ENCODE peak calls at places on chromosome 22, in seven cellular contexts. One of them, this sample, is unnamed.

GRCh38 chr22:27107005-27107404 is 449.6 kb downstream of the MIAT start:
- DNase-seq in HFF-Myc: no peak
- DNase-seq in dorsolateral prefrontal cortex: no peak
- DNase-seq in psoas muscle: no peak
- DNase-seq in RWPE2: no peak
- DNase-seq in AG09309: no peak
- DNase-seq in fibroblast of pulmonary artery: no peak
- DNase-seq in this sample: no peak

GRCh38 chr22:40758390-40758789 is 60.8 kb downstream of the SLC25A17 start:
- DNase-seq in fibroblast of pulmonary artery: no peak
- DNase-seq in AG09309: no peak
- DNase-seq in RWPE2: no peak
- DNase-seq in dorsolateral prefrontal cortex: no peak
- DNase-seq in psoas muscle: no peak
- DNase-seq in HFF-Myc: no peak
- DNase-seq in this sample: no peak

GRCh38 chr22:41361716-41362310 is 19.9 kb upstream of the TEF start:
- DNase-seq in psoas muscle: no peak
- DNase-seq in RWPE2: no peak
- DNase-seq in fibroblast of pulmonary artery: peak; percentile 29
- DNase-seq in AG09309: no peak
- DNase-seq in HFF-Myc: no peak
- DNase-seq in dorsolateral prefrontal cortex: no peak
- DNase-seq in this sample: no peak

GRCh38 chr22:19849800-19850481 is 4.7 kb downstream of the GNB1L start:
- DNase-seq in HFF-Myc: no peak
- DNase-seq in AG09309: no peak
- DNase-seq in fibroblast of pulmonary artery: no peak
- DNase-seq in dorsolateral prefrontal cortex: no peak
- DNase-seq in psoas muscle: no peak
- DNase-seq in RWPE2: no peak
- DNase-seq in this sample: no peak

GRCh38 chr22:42064629-42065028 is 6.0 kb downstream of the NAGA start:
- DNase-seq in dorsolateral prefrontal cortex: no peak
- DNase-seq in AG09309: no peak
- DNase-seq in fibroblast of pulmonary artery: no peak
- DNase-seq in RWPE2: no peak
- DNase-seq in psoas muscle: no peak
- DNase-seq in HFF-Myc: no peak
- DNase-seq in this sample: no peak

GRCh38 chr22:21020802-21021429 is 6.0 kb downstream of the P2RX6 start:
- DNase-seq in HFF-Myc: no peak
- DNase-seq in RWPE2: no peak
- DNase-seq in psoas muscle: peak; percentile 33
- DNase-seq in dorsolateral prefrontal cortex: no peak
- DNase-seq in AG09309: no peak
- DNase-seq in fibroblast of pulmonary artery: no peak
- DNase-seq in this sample: no peak

GRCh38 chr22:37138879-37139561 is 10.7 kb downstream of the IL2RB start:
- DNase-seq in HFF-Myc: no peak
- DNase-seq in dorsolateral prefrontal cortex: no peak
- DNase-seq in fibroblast of pulmonary artery: no peak
- DNase-seq in RWPE2: no peak
- DNase-seq in psoas muscle: no peak
- DNase-seq in AG09309: no peak
- DNase-seq in this sample: no peak

GRCh38 chr22:26837784-26838520 is 180.6 kb downstream of the MIAT start:
- DNase-seq in psoas muscle: no peak
- DNase-seq in HFF-Myc: no peak
- DNase-seq in AG09309: no peak
- DNase-seq in RWPE2: no peak
- DNase-seq in fibroblast of pulmonary artery: no peak
- DNase-seq in dorsolateral prefrontal cortex: no peak
- DNase-seq in this sample: no peak

GRCh38 chr22:26589845-26590524 is at the start of gene TPST2:
- DNase-seq in HFF-Myc: no peak
- DNase-seq in AG09309: no peak
- DNase-seq in fibroblast of pulmonary artery: peak; percentile 69
- DNase-seq in RWPE2: peak; percentile 65
- DNase-seq in psoas muscle: peak; percentile 88
- DNase-seq in dorsolateral prefrontal cortex: peak; percentile 64
- DNase-seq in this sample: no peak

GRCh38 chr22:36816635-36817428 is at the start of gene PVALB:
- DNase-seq in AG09309: no peak
- DNase-seq in fibroblast of pulmonary artery: peak; percentile 42
- DNase-seq in dorsolateral prefrontal cortex: no peak
- DNase-seq in RWPE2: no peak
- DNase-seq in HFF-Myc: no peak
- DNase-seq in psoas muscle: no peak
- DNase-seq in this sample: no peak

GRCh38 chr22:37208401-37209139 is 3.7 kb downstream of the SSTR3 start:
- DNase-seq in dorsolateral prefrontal cortex: no peak
- DNase-seq in RWPE2: peak; percentile 37
- DNase-seq in HFF-Myc: no peak
- DNase-seq in fibroblast of pulmonary artery: no peak
- DNase-seq in psoas muscle: peak; percentile 33
- DNase-seq in AG09309: no peak
- DNase-seq in this sample: no peak

GRCh38 chr22:45788530-45788929 is 116.9 kb downstream of the ATXN10 start:
- DNase-seq in psoas muscle: no peak
- DNase-seq in fibroblast of pulmonary artery: no peak
- DNase-seq in RWPE2: no peak
- DNase-seq in AG09309: no peak
- DNase-seq in HFF-Myc: no peak
- DNase-seq in dorsolateral prefrontal cortex: no peak
- DNase-seq in this sample: no peak

GRCh38 chr22:37630839-37631435 is 8.5 kb upstream of the SH3BP1 start:
- DNase-seq in HFF-Myc: no peak
- DNase-seq in fibroblast of pulmonary artery: no peak
- DNase-seq in psoas muscle: no peak
- DNase-seq in dorsolateral prefrontal cortex: no peak
- DNase-seq in RWPE2: peak; percentile 61
- DNase-seq in AG09309: no peak
- DNase-seq in this sample: no peak

GRCh38 chr22:50713571-50714056 is 24.4 kb upstream of the ACR start:
- DNase-seq in HFF-Myc: no peak
- DNase-seq in psoas muscle: peak; percentile 21
- DNase-seq in dorsolateral prefrontal cortex: peak; percentile 92
- DNase-seq in AG09309: no peak
- DNase-seq in fibroblast of pulmonary artery: no peak
- DNase-seq in RWPE2: peak; percentile 22
- DNase-seq in this sample: no peak

GRCh38 chr22:26903030-26903856 is 245.9 kb downstream of the MIAT start:
- DNase-seq in AG09309: no peak
- DNase-seq in HFF-Myc: no peak
- DNase-seq in fibroblast of pulmonary artery: no peak
- DNase-seq in dorsolateral prefrontal cortex: peak; percentile 16
- DNase-seq in psoas muscle: no peak
- DNase-seq in RWPE2: no peak
- DNase-seq in this sample: no peak

GRCh38 chr22:27662359-27663030 is 139.1 kb downstream of the MN1 start:
- DNase-seq in RWPE2: no peak
- DNase-seq in dorsolateral prefrontal cortex: no peak
- DNase-seq in AG09309: no peak
- DNase-seq in psoas muscle: peak; percentile 87
- DNase-seq in fibroblast of pulmonary artery: peak; percentile 61
- DNase-seq in HFF-Myc: no peak
- DNase-seq in this sample: no peak

GRCh38 chr22:20995329-20996030 is 6.4 kb downstream of the THAP7 start:
- DNase-seq in AG09309: no peak
- DNase-seq in HFF-Myc: no peak
- DNase-seq in fibroblast of pulmonary artery: no peak
- DNase-seq in dorsolateral prefrontal cortex: no peak
- DNase-seq in RWPE2: no peak
- DNase-seq in psoas muscle: no peak
- DNase-seq in this sample: no peak

GRCh38 chr22:45310331-45311032 is 748 bp downstream of the FAM118A start:
- DNase-seq in HFF-Myc: no peak
- DNase-seq in RWPE2: no peak
- DNase-seq in AG09309: no peak
- DNase-seq in fibroblast of pulmonary artery: no peak
- DNase-seq in psoas muscle: no peak
- DNase-seq in dorsolateral prefrontal cortex: peak; percentile 16
- DNase-seq in this sample: no peak

DNA sequence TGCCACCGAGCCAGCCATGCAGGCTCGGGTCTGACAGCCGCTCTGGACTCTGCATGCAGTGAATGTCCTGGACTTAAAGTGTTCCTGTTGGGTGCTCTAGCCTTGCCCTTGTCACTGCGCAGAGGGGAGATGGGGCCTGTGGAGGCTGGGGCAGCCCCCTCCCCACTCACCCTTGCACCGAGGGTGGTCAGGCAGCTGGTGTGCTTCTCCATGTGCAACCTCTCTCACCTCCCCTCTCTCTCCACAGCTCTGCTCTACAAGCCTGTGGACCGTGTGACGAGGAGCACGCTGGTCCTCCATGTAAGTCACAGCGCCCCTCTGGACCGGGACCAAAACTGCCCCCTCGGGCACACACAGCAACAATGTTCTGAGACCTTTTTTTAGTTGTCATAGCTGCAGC is 92.5 kb downstream of the BCR start:
- DNase-seq in dorsolateral prefrontal cortex: no peak
- DNase-seq in AG09309: no peak
- DNase-seq in psoas muscle: no peak
- DNase-seq in RWPE2: no peak
- DNase-seq in fibroblast of pulmonary artery: no peak
- DNase-seq in HFF-Myc: no peak
- DNase-seq in this sample: no peak
- TF ChIP-seq CTCF in dorsolateral prefrontal cortex: no peak
- TF ChIP-seq CTCF in AG09309: no peak
- TF ChIP-seq CTCF in psoas muscle: no peak
- TF ChIP-seq CTCF in RWPE2: no peak
- TF ChIP-seq CTCF in fibroblast of pulmonary artery: no peak
- TF ChIP-seq CTCF in HFF-Myc: no peak
- TF ChIP-seq CTCF in this sample: no peak

DNA sequence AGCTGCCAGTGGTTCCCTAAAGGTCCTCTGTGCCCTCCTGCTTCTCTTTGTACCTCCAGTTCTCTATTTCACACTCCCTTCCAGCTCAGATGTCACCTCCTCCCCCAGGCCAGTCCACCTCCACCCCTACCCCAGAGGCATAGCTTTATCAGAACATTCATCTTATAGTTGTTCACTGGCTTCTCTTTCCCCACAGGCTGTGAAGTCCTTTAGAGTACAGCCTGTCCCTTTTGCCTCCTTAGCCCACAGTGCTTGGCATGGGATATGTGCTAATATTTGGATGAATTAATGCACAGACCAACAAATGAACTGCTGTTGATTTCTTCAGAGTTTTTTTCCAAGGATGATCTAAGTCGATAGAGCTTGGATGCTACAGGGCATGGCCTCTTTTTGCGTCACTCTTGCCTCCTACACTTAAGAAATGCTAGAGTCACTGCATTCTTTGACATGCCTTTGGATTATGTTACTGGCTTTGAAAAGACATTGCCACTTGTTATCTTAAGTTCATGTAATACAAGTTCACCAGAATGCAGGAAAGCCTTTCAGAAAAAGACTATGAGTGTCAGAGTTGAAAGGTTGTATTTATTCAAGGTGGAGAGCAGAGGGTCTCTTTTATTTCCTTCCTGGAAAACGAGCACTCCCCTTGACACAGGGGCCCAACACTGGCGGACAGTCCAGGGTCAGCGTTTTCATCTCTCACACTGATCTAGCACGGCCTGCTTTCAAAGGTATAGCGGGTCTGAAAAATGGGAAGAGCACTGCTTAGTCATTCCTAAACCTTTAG is 75.7 kb downstream of the PISD start:
- DNase-seq in dorsolateral prefrontal cortex: no peak
- DNase-seq in HFF-Myc: no peak
- DNase-seq in AG09309: no peak
- DNase-seq in RWPE2: no peak
- DNase-seq in psoas muscle: no peak
- DNase-seq in fibroblast of pulmonary artery: peak; percentile 93
- DNase-seq in this sample: no peak
- H3K4me3 ChIP-seq in dorsolateral prefrontal cortex: no peak overlapping the region
- H3K4me3 ChIP-seq in HFF-Myc: no peak overlapping the region
- H3K4me3 ChIP-seq in AG09309: no peak overlapping the region
- H3K4me3 ChIP-seq in RWPE2: no peak overlapping the region
- H3K4me3 ChIP-seq in psoas muscle: no peak overlapping the region
- H3K4me3 ChIP-seq in fibroblast of pulmonary artery: no peak overlapping the region
- H3K4me3 ChIP-seq in this sample: no peak overlapping the region

DNA sequence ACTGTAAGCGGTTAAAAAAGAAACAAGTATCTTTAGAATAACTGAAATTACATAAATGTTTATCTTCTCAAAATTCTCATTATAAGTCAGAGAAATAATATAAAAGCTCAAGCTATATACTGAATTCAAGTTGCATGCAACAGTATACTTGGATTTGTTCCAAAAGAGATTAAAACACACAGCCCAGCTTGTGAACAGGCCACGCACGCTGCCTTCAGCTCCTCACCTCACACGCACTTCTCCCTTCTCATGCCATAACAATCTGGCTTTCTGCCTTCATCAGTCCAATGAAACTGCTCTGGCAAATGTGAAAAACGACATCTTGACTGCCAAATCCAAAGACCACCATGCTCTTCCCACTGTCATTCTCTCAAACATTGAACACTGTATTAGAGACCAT is 22.1 kb downstream of the ATP6V1E1 start:
- DNase-seq in HFF-Myc: no peak
- DNase-seq in fibroblast of pulmonary artery: peak; percentile 74
- DNase-seq in RWPE2: no peak
- DNase-seq in psoas muscle: no peak
- DNase-seq in dorsolateral prefrontal cortex: no peak
- DNase-seq in AG09309: no peak
- DNase-seq in this sample: no peak
- TF ChIP-seq CTCF in HFF-Myc: no peak
- TF ChIP-seq CTCF in fibroblast of pulmonary artery: no peak
- TF ChIP-seq CTCF in RWPE2: no peak
- TF ChIP-seq CTCF in psoas muscle: no peak
- TF ChIP-seq CTCF in dorsolateral prefrontal cortex: no peak
- TF ChIP-seq CTCF in AG09309: no peak
- TF ChIP-seq CTCF in this sample: no peak

DNA sequence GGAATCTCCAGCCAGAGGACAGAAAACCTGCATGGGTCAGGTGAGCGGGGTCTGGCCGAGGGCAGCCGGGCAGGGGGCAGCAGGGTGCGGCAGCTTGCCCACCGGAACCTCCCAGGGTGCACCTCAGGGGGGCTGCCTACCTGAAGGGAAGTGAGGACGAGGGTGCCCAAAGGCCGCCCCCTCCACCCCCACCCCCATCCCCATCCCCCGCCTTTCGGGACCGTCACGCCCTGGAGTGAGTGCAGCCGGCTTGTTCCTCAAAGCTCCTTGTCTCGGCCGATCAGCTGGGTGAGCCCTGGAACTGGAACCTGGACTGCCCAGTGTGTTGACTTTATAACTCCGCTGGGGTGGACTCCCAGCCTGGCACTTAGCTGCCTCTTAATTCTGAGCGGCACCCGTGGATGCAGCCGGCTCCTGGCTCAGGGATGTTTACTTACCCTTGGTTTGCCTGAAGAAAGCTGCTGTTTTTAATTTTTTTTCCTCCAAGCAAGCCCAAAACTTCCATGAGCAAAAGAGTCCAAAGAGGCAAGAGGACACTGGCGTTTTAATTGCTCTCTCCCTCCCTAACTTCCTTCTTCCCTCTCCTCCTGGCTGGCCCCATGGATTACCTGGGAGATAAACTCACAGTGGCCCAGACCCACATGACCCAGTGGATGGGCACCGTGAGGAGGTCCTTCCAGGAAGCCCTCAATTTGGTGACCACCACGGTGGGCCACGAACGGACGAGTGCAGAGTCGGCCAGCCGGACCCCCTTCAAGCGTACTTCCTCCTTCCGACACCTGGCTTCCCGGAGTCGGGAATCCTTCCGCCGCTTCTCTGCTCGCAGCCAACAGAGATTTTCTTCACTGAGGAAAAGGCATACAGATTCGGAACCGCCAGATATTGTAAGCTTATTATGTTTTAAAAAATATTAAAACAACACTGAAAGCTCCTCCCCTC is 87.8 kb upstream of the CRYBB3 start:
- DNase-seq in dorsolateral prefrontal cortex: no peak
- DNase-seq in AG09309: no peak
- DNase-seq in HFF-Myc: no peak
- DNase-seq in psoas muscle: peak; percentile 68
- DNase-seq in RWPE2: no peak
- DNase-seq in fibroblast of pulmonary artery: no peak
- DNase-seq in this sample: no peak
- H3K4me3 ChIP-seq in dorsolateral prefrontal cortex: peak overlapping the region; percentile 74
- H3K4me3 ChIP-seq in AG09309: no peak overlapping the region
- H3K4me3 ChIP-seq in HFF-Myc: peak overlapping the region; percentile 43
- H3K4me3 ChIP-seq in psoas muscle: peak overlapping the region; percentile 77
- H3K4me3 ChIP-seq in RWPE2: peak overlapping the region; percentile 25
- H3K4me3 ChIP-seq in fibroblast of pulmonary artery: peak overlapping the region; percentile 65
- H3K4me3 ChIP-seq in this sample: peak overlapping the region; percentile 20